ENCODE peak calls at places on chromosomes 4 and X, in seven cellular contexts. One of them, this sample, is unnamed.

GRCh38 chr4:13541720-13542576 is 2.4 kb downstream of the NKX3-2 start:
- DNase-seq in WERI-Rb-1: peak
- DNase-seq in GM12865: peak
- DNase-seq in NAMALWA: no peak
- DNase-seq in testis: peak
- DNase-seq in IMR-90: no peak
- DNase-seq in stimulated activated CD4-positive, alpha-beta T cell treated with anti-CD3 and anti-CD28 coated beads, Interleukin-15, amount 100 ng/mL, for 1 hour: peak
- DNase-seq in this sample: no peak

GRCh38 chr4:77007358-77008230 is 58.0 kb downstream of the SEPTIN11 start:
- DNase-seq in WERI-Rb-1: no peak
- DNase-seq in GM12865: peak
- DNase-seq in NAMALWA: no peak
- DNase-seq in testis: no peak
- DNase-seq in IMR-90: peak
- DNase-seq in stimulated activated CD4-positive, alpha-beta T cell treated with anti-CD3 and anti-CD28 coated beads, Interleukin-15, amount 100 ng/mL, for 1 hour: no peak
- DNase-seq in this sample: no peak

GRCh38 chr4:627751-628150 is 2.4 kb downstream of the PDE6B start:
- DNase-seq in WERI-Rb-1: no peak
- DNase-seq in GM12865: no peak
- DNase-seq in NAMALWA: no peak
- DNase-seq in testis: no peak
- DNase-seq in IMR-90: no peak
- DNase-seq in stimulated activated CD4-positive, alpha-beta T cell treated with anti-CD3 and anti-CD28 coated beads, Interleukin-15, amount 100 ng/mL, for 1 hour: no peak
- DNase-seq in this sample: no peak

GRCh38 chrX:130173190-130173895 is 1.6 kb downstream of the RAB33A start:
- DNase-seq in WERI-Rb-1: no peak
- DNase-seq in GM12865: peak
- DNase-seq in NAMALWA: peak
- DNase-seq in testis: peak
- DNase-seq in IMR-90: peak
- DNase-seq in stimulated activated CD4-positive, alpha-beta T cell treated with anti-CD3 and anti-CD28 coated beads, Interleukin-15, amount 100 ng/mL, for 1 hour: no peak
- DNase-seq in this sample: peak

GRCh38 chrX:11665144-11666040 is at the start of gene ARHGAP6:
- DNase-seq in WERI-Rb-1: peak
- DNase-seq in GM12865: peak
- DNase-seq in NAMALWA: no peak
- DNase-seq in testis: peak
- DNase-seq in IMR-90: peak
- DNase-seq in stimulated activated CD4-positive, alpha-beta T cell treated with anti-CD3 and anti-CD28 coated beads, Interleukin-15, amount 100 ng/mL, for 1 hour: no peak
- DNase-seq in this sample: peak

GRCh38 chr4:119087121-119087520 is 48.5 kb upstream of the MYOZ2 start:
- DNase-seq in WERI-Rb-1: no peak
- DNase-seq in GM12865: no peak
- DNase-seq in NAMALWA: peak
- DNase-seq in testis: no peak
- DNase-seq in IMR-90: no peak
- DNase-seq in stimulated activated CD4-positive, alpha-beta T cell treated with anti-CD3 and anti-CD28 coated beads, Interleukin-15, amount 100 ng/mL, for 1 hour: no peak
- DNase-seq in this sample: no peak

GRCh38 chrX:45697591-45697990 is 496.9 kb upstream of the DIPK2B start:
- DNase-seq in WERI-Rb-1: no peak
- DNase-seq in GM12865: no peak
- DNase-seq in NAMALWA: no peak
- DNase-seq in testis: no peak
- DNase-seq in IMR-90: peak
- DNase-seq in stimulated activated CD4-positive, alpha-beta T cell treated with anti-CD3 and anti-CD28 coated beads, Interleukin-15, amount 100 ng/mL, for 1 hour: no peak
- DNase-seq in this sample: peak

GRCh38 chrX:148691456-148691855 is 191.0 kb downstream of the AFF2 start:
- DNase-seq in WERI-Rb-1: no peak
- DNase-seq in GM12865: no peak
- DNase-seq in NAMALWA: no peak
- DNase-seq in testis: no peak
- DNase-seq in IMR-90: no peak
- DNase-seq in stimulated activated CD4-positive, alpha-beta T cell treated with anti-CD3 and anti-CD28 coated beads, Interleukin-15, amount 100 ng/mL, for 1 hour: no peak
- DNase-seq in this sample: no peak

GRCh38 chr4:119041951-119042560 is 93.6 kb upstream of the MYOZ2 start:
- DNase-seq in WERI-Rb-1: peak
- DNase-seq in GM12865: peak
- DNase-seq in NAMALWA: peak
- DNase-seq in testis: peak
- DNase-seq in IMR-90: peak
- DNase-seq in stimulated activated CD4-positive, alpha-beta T cell treated with anti-CD3 and anti-CD28 coated beads, Interleukin-15, amount 100 ng/mL, for 1 hour: no peak
- DNase-seq in this sample: peak

GRCh38 chr4:183588169-183588675 is 70.8 kb downstream of the RWDD4 start:
- DNase-seq in WERI-Rb-1: no peak
- DNase-seq in GM12865: no peak
- DNase-seq in NAMALWA: no peak
- DNase-seq in testis: peak
- DNase-seq in IMR-90: peak
- DNase-seq in stimulated activated CD4-positive, alpha-beta T cell treated with anti-CD3 and anti-CD28 coated beads, Interleukin-15, amount 100 ng/mL, for 1 hour: no peak
- DNase-seq in this sample: peak

GRCh38 chr4:115090483-115091075 is 22.8 kb downstream of the NDST4 start:
- DNase-seq in WERI-Rb-1: no peak
- DNase-seq in GM12865: peak
- DNase-seq in NAMALWA: peak
- DNase-seq in testis: no peak
- DNase-seq in IMR-90: peak
- DNase-seq in stimulated activated CD4-positive, alpha-beta T cell treated with anti-CD3 and anti-CD28 coated beads, Interleukin-15, amount 100 ng/mL, for 1 hour: no peak
- DNase-seq in this sample: no peak

GRCh38 chrX:20333672-20334071 is 67.0 kb upstream of the RPS6KA3 start:
- DNase-seq in WERI-Rb-1: no peak
- DNase-seq in GM12865: no peak
- DNase-seq in NAMALWA: no peak
- DNase-seq in testis: no peak
- DNase-seq in IMR-90: no peak
- DNase-seq in stimulated activated CD4-positive, alpha-beta T cell treated with anti-CD3 and anti-CD28 coated beads, Interleukin-15, amount 100 ng/mL, for 1 hour: no peak
- DNase-seq in this sample: no peak

GRCh38 chr4:157885785-157886184 is 287.0 kb downstream of the GASK1B start:
- DNase-seq in WERI-Rb-1: no peak
- DNase-seq in GM12865: no peak
- DNase-seq in NAMALWA: no peak
- DNase-seq in testis: no peak
- DNase-seq in IMR-90: no peak
- DNase-seq in stimulated activated CD4-positive, alpha-beta T cell treated with anti-CD3 and anti-CD28 coated beads, Interleukin-15, amount 100 ng/mL, for 1 hour: no peak
- DNase-seq in this sample: no peak

GRCh38 chr4:184664445-184665210 is 15.1 kb downstream of the PRIMPOL start:
- DNase-seq in WERI-Rb-1: no peak
- DNase-seq in GM12865: no peak
- DNase-seq in NAMALWA: peak
- DNase-seq in testis: no peak
- DNase-seq in IMR-90: peak
- DNase-seq in stimulated activated CD4-positive, alpha-beta T cell treated with anti-CD3 and anti-CD28 coated beads, Interleukin-15, amount 100 ng/mL, for 1 hour: no peak
- DNase-seq in this sample: no peak

GRCh38 chrX:146448791-146449190 is 360.8 kb upstream of the CXorf51B start:
- DNase-seq in WERI-Rb-1: no peak
- DNase-seq in GM12865: no peak
- DNase-seq in NAMALWA: no peak
- DNase-seq in testis: no peak
- DNase-seq in IMR-90: no peak
- DNase-seq in stimulated activated CD4-positive, alpha-beta T cell treated with anti-CD3 and anti-CD28 coated beads, Interleukin-15, amount 100 ng/mL, for 1 hour: no peak
- DNase-seq in this sample: no peak

GRCh38 chr4:148053298-148054003 is 321.6 kb downstream of the ARHGAP10 start:
- DNase-seq in WERI-Rb-1: no peak
- DNase-seq in GM12865: no peak
- DNase-seq in NAMALWA: peak
- DNase-seq in testis: no peak
- DNase-seq in IMR-90: peak
- DNase-seq in stimulated activated CD4-positive, alpha-beta T cell treated with anti-CD3 and anti-CD28 coated beads, Interleukin-15, amount 100 ng/mL, for 1 hour: no peak
- DNase-seq in this sample: no peak

GRCh38 chr4:169621754-169622481 is 1.5 kb downstream of the CLCN3 start:
- DNase-seq in WERI-Rb-1: no peak
- DNase-seq in GM12865: peak
- DNase-seq in NAMALWA: peak
- DNase-seq in testis: no peak
- DNase-seq in IMR-90: peak
- DNase-seq in stimulated activated CD4-positive, alpha-beta T cell treated with anti-CD3 and anti-CD28 coated beads, Interleukin-15, amount 100 ng/mL, for 1 hour: no peak
- DNase-seq in this sample: no peak

GRCh38 chr4:142128529-142128928 is 492.1 kb downstream of the IL15 start:
- DNase-seq in WERI-Rb-1: no peak
- DNase-seq in GM12865: no peak
- DNase-seq in NAMALWA: no peak
- DNase-seq in testis: peak
- DNase-seq in IMR-90: peak
- DNase-seq in stimulated activated CD4-positive, alpha-beta T cell treated with anti-CD3 and anti-CD28 coated beads, Interleukin-15, amount 100 ng/mL, for 1 hour: no peak
- DNase-seq in this sample: no peak

GRCh38 chrX:122475306-122475705 is 708.8 kb upstream of the GRIA3 start:
- DNase-seq in WERI-Rb-1: no peak
- DNase-seq in GM12865: no peak
- DNase-seq in NAMALWA: no peak
- DNase-seq in testis: no peak
- DNase-seq in IMR-90: no peak
- DNase-seq in stimulated activated CD4-positive, alpha-beta T cell treated with anti-CD3 and anti-CD28 coated beads, Interleukin-15, amount 100 ng/mL, for 1 hour: no peak
- DNase-seq in this sample: no peak

GRCh38 chrX:20372533-20372932 is 105.8 kb upstream of the RPS6KA3 start:
- DNase-seq in WERI-Rb-1: no peak
- DNase-seq in GM12865: no peak
- DNase-seq in NAMALWA: no peak
- DNase-seq in testis: no peak
- DNase-seq in IMR-90: no peak
- DNase-seq in stimulated activated CD4-positive, alpha-beta T cell treated with anti-CD3 and anti-CD28 coated beads, Interleukin-15, amount 100 ng/mL, for 1 hour: no peak
- DNase-seq in this sample: no peak

GRCh38 chrX:40156472-40157227 is 58.9 kb upstream of the BCOR start:
- DNase-seq in WERI-Rb-1: peak
- DNase-seq in GM12865: no peak
- DNase-seq in NAMALWA: no peak
- DNase-seq in testis: no peak
- DNase-seq in IMR-90: no peak
- DNase-seq in stimulated activated CD4-positive, alpha-beta T cell treated with anti-CD3 and anti-CD28 coated beads, Interleukin-15, amount 100 ng/mL, for 1 hour: no peak
- DNase-seq in this sample: no peak

GRCh38 chr4:36198068-36198808 is 46.1 kb downstream of the ARAP2 start:
- DNase-seq in WERI-Rb-1: no peak
- DNase-seq in GM12865: no peak
- DNase-seq in NAMALWA: no peak
- DNase-seq in testis: no peak
- DNase-seq in IMR-90: no peak
- DNase-seq in stimulated activated CD4-positive, alpha-beta T cell treated with anti-CD3 and anti-CD28 coated beads, Interleukin-15, amount 100 ng/mL, for 1 hour: no peak
- DNase-seq in this sample: no peak

GRCh38 chrX:154356596-154356995 is 17.8 kb downstream of the FLNA start:
- DNase-seq in WERI-Rb-1: no peak
- DNase-seq in GM12865: no peak
- DNase-seq in NAMALWA: no peak
- DNase-seq in testis: no peak
- DNase-seq in IMR-90: no peak
- DNase-seq in stimulated activated CD4-positive, alpha-beta T cell treated with anti-CD3 and anti-CD28 coated beads, Interleukin-15, amount 100 ng/mL, for 1 hour: no peak
- DNase-seq in this sample: no peak

GRCh38 chr4:28558871-28559270 is 1698.2 kb downstream of the STIM2 start:
- DNase-seq in WERI-Rb-1: peak
- DNase-seq in GM12865: no peak
- DNase-seq in NAMALWA: no peak
- DNase-seq in testis: no peak
- DNase-seq in IMR-90: peak
- DNase-seq in stimulated activated CD4-positive, alpha-beta T cell treated with anti-CD3 and anti-CD28 coated beads, Interleukin-15, amount 100 ng/mL, for 1 hour: no peak
- DNase-seq in this sample: no peak

GRCh38 chr4:157996061-157996460 is 176.8 kb downstream of the GASK1B start:
- DNase-seq in WERI-Rb-1: no peak
- DNase-seq in GM12865: no peak
- DNase-seq in NAMALWA: no peak
- DNase-seq in testis: no peak
- DNase-seq in IMR-90: no peak
- DNase-seq in stimulated activated CD4-positive, alpha-beta T cell treated with anti-CD3 and anti-CD28 coated beads, Interleukin-15, amount 100 ng/mL, for 1 hour: no peak
- DNase-seq in this sample: no peak

GRCh38 chrX:97367149-97367548 is 483.4 kb downstream of the RPA4 start:
- DNase-seq in WERI-Rb-1: no peak
- DNase-seq in GM12865: no peak
- DNase-seq in NAMALWA: no peak
- DNase-seq in testis: no peak
- DNase-seq in IMR-90: peak
- DNase-seq in stimulated activated CD4-positive, alpha-beta T cell treated with anti-CD3 and anti-CD28 coated beads, Interleukin-15, amount 100 ng/mL, for 1 hour: no peak
- DNase-seq in this sample: peak

GRCh38 chrX:123873956-123874355 is 14.1 kb downstream of the XIAP start:
- DNase-seq in WERI-Rb-1: no peak
- DNase-seq in GM12865: no peak
- DNase-seq in NAMALWA: no peak
- DNase-seq in testis: no peak
- DNase-seq in IMR-90: no peak
- DNase-seq in stimulated activated CD4-positive, alpha-beta T cell treated with anti-CD3 and anti-CD28 coated beads, Interleukin-15, amount 100 ng/mL, for 1 hour: no peak
- DNase-seq in this sample: no peak

GRCh38 chrX:21770631-21771321 is 12.9 kb upstream of the SMPX start:
- DNase-seq in WERI-Rb-1: no peak
- DNase-seq in GM12865: no peak
- DNase-seq in NAMALWA: peak
- DNase-seq in testis: no peak
- DNase-seq in IMR-90: no peak
- DNase-seq in stimulated activated CD4-positive, alpha-beta T cell treated with anti-CD3 and anti-CD28 coated beads, Interleukin-15, amount 100 ng/mL, for 1 hour: no peak
- DNase-seq in this sample: no peak

GRCh38 chr4:69601065-69601464 is 38.4 kb downstream of the UGT2A2 start:
- DNase-seq in WERI-Rb-1: no peak
- DNase-seq in GM12865: no peak
- DNase-seq in NAMALWA: no peak
- DNase-seq in testis: no peak
- DNase-seq in IMR-90: no peak
- DNase-seq in stimulated activated CD4-positive, alpha-beta T cell treated with anti-CD3 and anti-CD28 coated beads, Interleukin-15, amount 100 ng/mL, for 1 hour: no peak
- DNase-seq in this sample: no peak

GRCh38 chr4:26076000-26076587 is 162.1 kb downstream of the SMIM20 start:
- DNase-seq in WERI-Rb-1: no peak
- DNase-seq in GM12865: peak
- DNase-seq in NAMALWA: no peak
- DNase-seq in testis: no peak
- DNase-seq in IMR-90: peak
- DNase-seq in stimulated activated CD4-positive, alpha-beta T cell treated with anti-CD3 and anti-CD28 coated beads, Interleukin-15, amount 100 ng/mL, for 1 hour: no peak
- DNase-seq in this sample: no peak

GRCh38 chrX:118824173-118824782 is 654 bp downstream of the ZCCHC12 start:
- DNase-seq in WERI-Rb-1: no peak
- DNase-seq in GM12865: no peak
- DNase-seq in NAMALWA: no peak
- DNase-seq in testis: no peak
- DNase-seq in IMR-90: no peak
- DNase-seq in stimulated activated CD4-positive, alpha-beta T cell treated with anti-CD3 and anti-CD28 coated beads, Interleukin-15, amount 100 ng/mL, for 1 hour: no peak
- DNase-seq in this sample: no peak

GRCh38 chr4:127846061-127846460 is 34.6 kb upstream of the PLK4 start:
- DNase-seq in WERI-Rb-1: no peak
- DNase-seq in GM12865: no peak
- DNase-seq in NAMALWA: no peak
- DNase-seq in testis: no peak
- DNase-seq in IMR-90: no peak
- DNase-seq in stimulated activated CD4-positive, alpha-beta T cell treated with anti-CD3 and anti-CD28 coated beads, Interleukin-15, amount 100 ng/mL, for 1 hour: no peak
- DNase-seq in this sample: no peak